ENCODE peak calls at places on chromosomes 6 and 20, in eight cellular contexts. One of them, this sample, is unnamed.

GRCh38 chr6:53151676-53152075 is 3.0 kb upstream of the GCM1 start:
- DNase-seq in A549: peak; percentile 25
- DNase-seq in HepG2: peak; percentile 40
- DNase-seq in ovary: no peak
- DNase-seq in sigmoid colon: no peak
- DNase-seq in tibial nerve: no peak
- DNase-seq in transverse colon: no peak
- DNase-seq in SK-N-SH: no peak
- DNase-seq in this sample: no peak

GRCh38 chr20:33499347-33499746 is 9.5 kb downstream of the CBFA2T2 start:
- DNase-seq in A549: no peak
- DNase-seq in HepG2: no peak
- DNase-seq in ovary: no peak
- DNase-seq in sigmoid colon: no peak
- DNase-seq in tibial nerve: no peak
- DNase-seq in transverse colon: no peak
- DNase-seq in SK-N-SH: peak; percentile 66
- DNase-seq in this sample: no peak

GRCh38 chr6:31750411-31751022 is 10.7 kb downstream of the MSH5 start:
- DNase-seq in A549: no peak
- DNase-seq in HepG2: no peak
- DNase-seq in ovary: no peak
- DNase-seq in sigmoid colon: no peak
- DNase-seq in tibial nerve: no peak
- DNase-seq in transverse colon: no peak
- DNase-seq in SK-N-SH: no peak
- DNase-seq in this sample: no peak

GRCh38 chr6:151422981-151423380 is 28.9 kb downstream of the RMND1 start:
- DNase-seq in A549: no peak
- DNase-seq in HepG2: no peak
- DNase-seq in ovary: no peak
- DNase-seq in sigmoid colon: no peak
- DNase-seq in tibial nerve: no peak
- DNase-seq in transverse colon: no peak
- DNase-seq in SK-N-SH: no peak
- DNase-seq in this sample: no peak

GRCh38 chr6:141335889-141336288 is 796.8 kb upstream of the GJE1 start:
- DNase-seq in A549: peak; percentile 53
- DNase-seq in HepG2: no peak
- DNase-seq in ovary: no peak
- DNase-seq in sigmoid colon: no peak
- DNase-seq in tibial nerve: no peak
- DNase-seq in transverse colon: no peak
- DNase-seq in SK-N-SH: no peak
- DNase-seq in this sample: no peak

GRCh38 chr20:31712112-31712553 is 10.5 kb downstream of the BCL2L1 start:
- DNase-seq in A549: no peak
- DNase-seq in HepG2: peak; percentile 62
- DNase-seq in ovary: no peak
- DNase-seq in sigmoid colon: peak; percentile 65
- DNase-seq in tibial nerve: no peak
- DNase-seq in transverse colon: no peak
- DNase-seq in SK-N-SH: no peak
- DNase-seq in this sample: no peak

GRCh38 chr6:33185190-33185589 is 7.1 kb downstream of the COL11A2 start:
- DNase-seq in A549: no peak
- DNase-seq in HepG2: no peak
- DNase-seq in ovary: no peak
- DNase-seq in sigmoid colon: no peak
- DNase-seq in tibial nerve: no peak
- DNase-seq in transverse colon: no peak
- DNase-seq in SK-N-SH: no peak
- DNase-seq in this sample: no peak

GRCh38 chr20:33947709-33948295 is 45.9 kb upstream of the RALY start:
- DNase-seq in A549: peak; percentile 88
- DNase-seq in HepG2: peak; percentile 83
- DNase-seq in ovary: no peak
- DNase-seq in sigmoid colon: no peak
- DNase-seq in tibial nerve: no peak
- DNase-seq in transverse colon: peak; percentile 38
- DNase-seq in SK-N-SH: peak; percentile 53
- DNase-seq in this sample: no peak

GRCh38 chr6:89667872-89668556 is 29.5 kb upstream of the LYRM2 start:
- DNase-seq in A549: no peak
- DNase-seq in HepG2: no peak
- DNase-seq in ovary: no peak
- DNase-seq in sigmoid colon: no peak
- DNase-seq in tibial nerve: no peak
- DNase-seq in transverse colon: no peak
- DNase-seq in SK-N-SH: no peak
- DNase-seq in this sample: no peak

GRCh38 chr6:3222506-3223038 is 4.9 kb downstream of the TUBB2B start:
- DNase-seq in A549: no peak
- DNase-seq in HepG2: no peak
- DNase-seq in ovary: no peak
- DNase-seq in sigmoid colon: no peak
- DNase-seq in tibial nerve: no peak
- DNase-seq in transverse colon: no peak
- DNase-seq in SK-N-SH: no peak
- DNase-seq in this sample: no peak

GRCh38 chr6:146896960-146897701 is 298.4 kb downstream of the ADGB start:
- DNase-seq in A549: no peak
- DNase-seq in HepG2: no peak
- DNase-seq in ovary: no peak
- DNase-seq in sigmoid colon: no peak
- DNase-seq in tibial nerve: no peak
- DNase-seq in transverse colon: no peak
- DNase-seq in SK-N-SH: no peak
- DNase-seq in this sample: no peak

GRCh38 chr6:139568956-139569538 is 194.6 kb upstream of the CITED2 start:
- DNase-seq in A549: no peak
- DNase-seq in HepG2: no peak
- DNase-seq in ovary: no peak
- DNase-seq in sigmoid colon: no peak
- DNase-seq in tibial nerve: no peak
- DNase-seq in transverse colon: no peak
- DNase-seq in SK-N-SH: peak; percentile 8
- DNase-seq in this sample: no peak

GRCh38 chr6:157748839-157749571 is 74.0 kb upstream of the SNX9 start:
- DNase-seq in A549: no peak
- DNase-seq in HepG2: no peak
- DNase-seq in ovary: no peak
- DNase-seq in sigmoid colon: no peak
- DNase-seq in tibial nerve: no peak
- DNase-seq in transverse colon: no peak
- DNase-seq in SK-N-SH: no peak
- DNase-seq in this sample: no peak

GRCh38 chr6:102571236-102571908 is 1177.9 kb downstream of the GRIK2 start:
- DNase-seq in A549: no peak
- DNase-seq in HepG2: no peak
- DNase-seq in ovary: no peak
- DNase-seq in sigmoid colon: no peak
- DNase-seq in tibial nerve: no peak
- DNase-seq in transverse colon: no peak
- DNase-seq in SK-N-SH: no peak
- DNase-seq in this sample: no peak

GRCh38 chr6:155778336-155778735 is 322.7 kb upstream of the NOX3 start:
- DNase-seq in A549: no peak
- DNase-seq in HepG2: no peak
- DNase-seq in ovary: no peak
- DNase-seq in sigmoid colon: no peak
- DNase-seq in tibial nerve: no peak
- DNase-seq in transverse colon: no peak
- DNase-seq in SK-N-SH: no peak
- DNase-seq in this sample: no peak

GRCh38 chr6:154928325-154928922 is 66.7 kb upstream of the TIAM2 start:
- DNase-seq in A549: peak; percentile 50
- DNase-seq in HepG2: peak; percentile 73
- DNase-seq in ovary: peak; percentile 21
- DNase-seq in sigmoid colon: no peak
- DNase-seq in tibial nerve: no peak
- DNase-seq in transverse colon: peak; percentile 58
- DNase-seq in SK-N-SH: peak; percentile 62
- DNase-seq in this sample: no peak

GRCh38 chr20:2417142-2417541 is 36.4 kb downstream of the TGM6 start:
- DNase-seq in A549: no peak
- DNase-seq in HepG2: no peak
- DNase-seq in ovary: no peak
- DNase-seq in sigmoid colon: no peak
- DNase-seq in tibial nerve: no peak
- DNase-seq in transverse colon: no peak
- DNase-seq in SK-N-SH: no peak
- DNase-seq in this sample: peak; percentile 81

GRCh38 chr6:27720607-27721580 is 191.3 kb downstream of the OR2B2 start:
- DNase-seq in A549: peak; percentile 89
- DNase-seq in HepG2: peak; percentile 21
- DNase-seq in ovary: no peak
- DNase-seq in sigmoid colon: no peak
- DNase-seq in tibial nerve: no peak
- DNase-seq in transverse colon: no peak
- DNase-seq in SK-N-SH: no peak
- DNase-seq in this sample: no peak

GRCh38 chr6:168102093-168102985 is 23.3 kb upstream of the FRMD1 start:
- DNase-seq in A549: no peak
- DNase-seq in HepG2: no peak
- DNase-seq in ovary: no peak
- DNase-seq in sigmoid colon: no peak
- DNase-seq in tibial nerve: no peak
- DNase-seq in transverse colon: peak; percentile 29
- DNase-seq in SK-N-SH: no peak
- DNase-seq in this sample: no peak

GRCh38 chr20:23161244-23161875 is 75.2 kb upstream of the CD93 start:
- DNase-seq in A549: no peak
- DNase-seq in HepG2: no peak
- DNase-seq in ovary: no peak
- DNase-seq in sigmoid colon: peak; percentile 62
- DNase-seq in tibial nerve: no peak
- DNase-seq in transverse colon: no peak
- DNase-seq in SK-N-SH: no peak
- DNase-seq in this sample: peak; percentile 88

GRCh38 chr20:23161968-23162696 is 76.0 kb upstream of the CD93 start:
- DNase-seq in A549: peak; percentile 24
- DNase-seq in HepG2: peak; percentile 73
- DNase-seq in ovary: peak; percentile 64
- DNase-seq in sigmoid colon: peak; percentile 90
- DNase-seq in tibial nerve: peak; percentile 76
- DNase-seq in transverse colon: peak; percentile 93
- DNase-seq in SK-N-SH: no peak
- DNase-seq in this sample: peak; percentile 93

GRCh38 chr20:23159256-23159922 is 73.3 kb upstream of the CD93 start:
- DNase-seq in A549: no peak
- DNase-seq in HepG2: no peak
- DNase-seq in ovary: no peak
- DNase-seq in sigmoid colon: peak; percentile 69
- DNase-seq in tibial nerve: no peak
- DNase-seq in transverse colon: no peak
- DNase-seq in SK-N-SH: no peak
- DNase-seq in this sample: peak; percentile 89

GRCh38 chr20:23160536-23161243 is 74.6 kb upstream of the CD93 start:
- DNase-seq in A549: no peak
- DNase-seq in HepG2: no peak
- DNase-seq in ovary: no peak
- DNase-seq in sigmoid colon: no peak
- DNase-seq in tibial nerve: no peak
- DNase-seq in transverse colon: no peak
- DNase-seq in SK-N-SH: no peak
- DNase-seq in this sample: peak; percentile 64

GRCh38 chr20:23159923-23160445 is 73.9 kb upstream of the CD93 start:
- DNase-seq in A549: no peak
- DNase-seq in HepG2: no peak
- DNase-seq in ovary: no peak
- DNase-seq in sigmoid colon: no peak
- DNase-seq in tibial nerve: no peak
- DNase-seq in transverse colon: no peak
- DNase-seq in SK-N-SH: no peak
- DNase-seq in this sample: no peak
- TF ChIP-seq EP300 in A549: no peak
- TF ChIP-seq EP300 in HepG2: no peak
- TF ChIP-seq EP300 in ovary: no peak
- TF ChIP-seq EP300 in sigmoid colon: no peak
- TF ChIP-seq EP300 in tibial nerve: no peak
- TF ChIP-seq EP300 in transverse colon: no peak
- TF ChIP-seq EP300 in SK-N-SH: no peak
- TF ChIP-seq EP300 in this sample: no peak

DNA sequence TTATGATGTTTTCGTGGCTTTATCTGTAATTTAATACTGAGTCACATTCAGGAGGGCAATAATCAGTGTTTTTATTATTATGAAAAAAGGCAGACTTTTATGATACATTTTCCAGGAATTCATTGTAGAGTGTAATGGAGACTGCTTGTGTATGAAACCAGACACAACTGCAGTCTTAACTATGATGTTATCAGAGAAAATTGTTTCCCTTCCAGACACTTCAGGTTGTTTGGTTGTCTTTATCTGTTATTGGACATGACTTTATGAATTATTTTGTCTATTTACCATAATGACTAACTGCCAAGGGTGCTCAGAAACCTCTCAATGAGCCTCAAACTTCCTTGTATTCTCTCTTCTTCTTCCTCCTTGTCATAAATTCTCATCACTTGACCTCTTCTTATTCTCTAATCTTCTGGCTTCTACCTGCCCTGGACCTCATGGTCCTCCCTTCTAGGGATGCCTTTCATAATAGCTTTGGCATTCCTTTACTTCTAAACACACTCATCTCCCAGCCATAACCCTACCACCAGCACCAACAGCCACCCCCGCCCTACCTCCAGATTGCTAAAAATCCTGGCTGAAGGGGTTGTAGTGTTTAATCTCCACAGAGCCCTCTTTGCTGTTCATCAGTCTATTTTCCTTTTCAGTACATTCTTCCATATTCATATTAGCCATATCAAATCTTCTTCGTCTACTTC is 492.5 kb downstream of the CDKAL1 start:
- DNase-seq in A549: no peak
- DNase-seq in HepG2: no peak
- DNase-seq in ovary: no peak
- DNase-seq in sigmoid colon: no peak
- DNase-seq in tibial nerve: no peak
- DNase-seq in transverse colon: no peak
- DNase-seq in SK-N-SH: no peak
- DNase-seq in this sample: no peak
- TF ChIP-seq EP300 in A549: no peak
- TF ChIP-seq EP300 in HepG2: no peak
- TF ChIP-seq EP300 in ovary: no peak
- TF ChIP-seq EP300 in sigmoid colon: no peak
- TF ChIP-seq EP300 in tibial nerve: no peak
- TF ChIP-seq EP300 in transverse colon: no peak
- TF ChIP-seq EP300 in SK-N-SH: peak; percentile 93
- TF ChIP-seq EP300 in this sample: no peak

GRCh38 chr6:137872071-137872470 is 5.0 kb downstream of the TNFAIP3 start:
- DNase-seq in A549: no peak
- DNase-seq in HepG2: no peak
- DNase-seq in ovary: no peak
- DNase-seq in sigmoid colon: no peak
- DNase-seq in tibial nerve: no peak
- DNase-seq in transverse colon: no peak
- DNase-seq in SK-N-SH: no peak
- DNase-seq in this sample: no peak
- TF ChIP-seq EP300 in A549: no peak
- TF ChIP-seq EP300 in HepG2: no peak
- TF ChIP-seq EP300 in ovary: no peak
- TF ChIP-seq EP300 in sigmoid colon: no peak
- TF ChIP-seq EP300 in tibial nerve: no peak
- TF ChIP-seq EP300 in transverse colon: no peak
- TF ChIP-seq EP300 in SK-N-SH: no peak
- TF ChIP-seq EP300 in this sample: no peak

GRCh38 chr6:63245420-63245819 is 34.2 kb downstream of the FKBP1C start:
- DNase-seq in A549: no peak
- DNase-seq in HepG2: peak; percentile 51
- DNase-seq in ovary: no peak
- DNase-seq in sigmoid colon: no peak
- DNase-seq in tibial nerve: no peak
- DNase-seq in transverse colon: no peak
- DNase-seq in SK-N-SH: no peak
- DNase-seq in this sample: no peak
- TF ChIP-seq EP300 in A549: no peak
- TF ChIP-seq EP300 in HepG2: no peak
- TF ChIP-seq EP300 in ovary: no peak
- TF ChIP-seq EP300 in sigmoid colon: no peak
- TF ChIP-seq EP300 in tibial nerve: no peak
- TF ChIP-seq EP300 in transverse colon: no peak
- TF ChIP-seq EP300 in SK-N-SH: no peak
- TF ChIP-seq EP300 in this sample: no peak

This sample was measured in esophagus muscularis mucosa.